ENCODE peak calls at places on chromosomes 13 and 19, in ten cellular contexts. T is hypothalamus; D is hippocampal formation; N is stimulated activated CD4-positive, alpha-beta T cell treated with anti-CD3 and anti-CD28 coated beads, Interleukin-1b, Interleukin-23, amount 100 ng/mL, for 1 hour; M is sciatic nerve; O is head of caudate nucleus; Q is anterior cingulate cortex; H is heart right ventricle; K is mucosa of descending colon; E is type B pancreatic cell. S is an unnamed sample.

GRCh38 chr13:110559986-110560385 is 1.5 kb downstream of the RAB20 start:
- DNase-seq in E (no peak), M (no peak), D (no peak), H (no peak), K (no peak), T (no peak), Q (no peak), N (no peak), O (no peak), S (no peak)

GRCh38 chr13:27663947-27664346 is 42.3 kb downstream of the POLR1D start:
- DNase-seq in M (no peak), H (no peak), T (no peak), K (no peak), O (no peak), E (no peak), Q (no peak), N (no peak), D (no peak), S (no peak)

GRCh38 chr19:41606215-41606837 is 20.5 kb downstream of the CEACAM4 start:
- DNase-seq in O (no peak), Q (no peak), N (no peak), T (no peak), H (no peak), E (no peak), M (peak; percentile 6), D (no peak), K (no peak), S (no peak)

GRCh38 chr19:16034958-16035560 is 41.2 kb upstream of the TPM4 start:
- DNase-seq in M (no peak), E (no peak), K (no peak), O (no peak), T (no peak), D (no peak), N (no peak), Q (no peak), H (no peak), S (no peak)

GRCh38 chr19:40671404-40671803 is 19.0 kb downstream of the NUMBL start:
- DNase-seq in K (no peak), O (peak; percentile 83), D (no peak), E (no peak), T (peak; percentile 49), M (no peak), N (no peak), H (no peak), Q (no peak), S (no peak)

GRCh38 chr13:90717451-90717936 is 630.0 kb upstream of the MIR17HG start:
- DNase-seq in N (no peak), H (no peak), D (no peak), K (no peak), E (no peak), Q (no peak), M (no peak), O (no peak), T (no peak), S (no peak)

GRCh38 chr13:75357576-75358295 is 124.2 kb downstream of the TBC1D4 start:
- DNase-seq in N (no peak), E (no peak), T (no peak), K (no peak), O (peak; percentile 43), D (no peak), Q (no peak), H (no peak), M (no peak), S (no peak)

GRCh38 chr19:13644648-13645047 is 119.7 kb upstream of the MRI1 start:
- DNase-seq in E (no peak), D (no peak), K (no peak), O (no peak), N (no peak), H (no peak), T (no peak), Q (no peak), M (no peak), S (no peak)

GRCh38 chr13:111008351-111008750 is 93.5 kb upstream of the ANKRD10 start:
- DNase-seq in Q (no peak), E (no peak), N (no peak), O (no peak), T (no peak), M (no peak), D (no peak), H (no peak), K (no peak), S (no peak)

GRCh38 chr13:27419333-27419732 is 5.1 kb upstream of the GTF3A start:
- DNase-seq in M (no peak), H (no peak), E (no peak), D (no peak), N (no peak), K (no peak), Q (no peak), T (no peak), O (no peak), S (no peak)

GRCh38 chr13:106566682-106567420 is 1.1 kb downstream of the ARGLU1 start:
- DNase-seq in E (no peak), K (peak; percentile 75), O (peak; percentile 43), Q (no peak), M (no peak), D (peak; percentile 41), N (no peak), H (peak; percentile 66), T (peak; percentile 48), S (peak; percentile 45)

GRCh38 chr19:4052114-4052992 is 14.3 kb downstream of the ZBTB7A start:
- DNase-seq in Q (no peak), M (peak; percentile 83), D (peak; percentile 32), H (peak; percentile 56), K (peak; percentile 95), N (no peak), T (peak; percentile 22), O (peak; percentile 73), E (peak; percentile 68), S (peak; percentile 81)

GRCh38 chr13:76307157-76307556 is 579.0 kb downstream of the KCTD12 start:
- DNase-seq in M (no peak), D (no peak), H (no peak), Q (no peak), O (no peak), T (no peak), K (no peak), N (no peak), E (no peak), S (no peak)

GRCh38 chr13:61094865-61095264 is 320.8 kb downstream of the PCDH20 start:
- DNase-seq in N (no peak), H (no peak), K (no peak), O (no peak), D (no peak), M (no peak), E (no peak), T (no peak), Q (no peak), S (no peak)